ENCODE peak calls at places on chromosomes 11 and 22, in four cellular contexts. H is ACHN, P is body of pancreas, T is A172. R is an unnamed sample.

GRCh38 chr22:25112538-25113253 is 87.0 kb upstream of the CRYBB3 start:
- DNase-seq in H (no peak), P (peak), T (no peak), R (peak)

GRCh38 chr11:93099811-93100210 is 98.0 kb downstream of the SLC36A4 start:
- DNase-seq in H (no peak), P (no peak), T (no peak), R (no peak)

GRCh38 chr11:95067828-95068244 is 1.1 kb downstream of the SRSF8 start:
- DNase-seq in H (no peak), P (peak), T (no peak), R (no peak)

GRCh38 chr11:107496011-107496410 is 38.4 kb upstream of the CWF19L2 start:
- DNase-seq in H (no peak), P (no peak), T (peak), R (peak)

GRCh38 chr11:124301482-124301881 is 12.3 kb downstream of the OR8D1 start:
- DNase-seq in H (no peak), P (no peak), T (no peak), R (peak)

GRCh38 chr11:119101367-119101758 is 290 bp downstream of the DPAGT1 start:
- DNase-seq in H (peak), P (no peak), T (no peak), R (no peak)

GRCh38 chr11:37264783-37265182 is 666.7 kb upstream of the RAG2 start:
- DNase-seq in H (no peak), P (no peak), T (no peak), R (no peak)

GRCh38 chr11:91641153-91641552 is 583.5 kb upstream of the FAT3 start:
- DNase-seq in H (no peak), P (no peak), T (no peak), R (no peak)

GRCh38 chr11:75565221-75565814 is 3.3 kb downstream of the SERPINH1 start:
- DNase-seq in H (peak), P (peak), T (peak), R (peak)

GRCh38 chr11:83599066-83599465 is 312.9 kb upstream of the CCDC90B start:
- DNase-seq in H (no peak), P (no peak), T (no peak), R (no peak)

GRCh38 chr11:85947431-85948272 is 92.5 kb downstream of the CCDC83 start:
- DNase-seq in H (peak), P (peak), T (peak), R (peak)

GRCh38 chr11:34676227-34676626 is 55.3 kb downstream of the EHF start:
- DNase-seq in H (no peak), P (no peak), T (no peak), R (no peak)

GRCh38 chr11:4560462-4560861 is 15.5 kb downstream of the OR52M1 start:
- DNase-seq in H (no peak), P (peak), T (no peak), R (no peak)

R was measured in dermis blood vessel endothelial cell.